ENCODE peak calls at places on chromosomes 3 and 15, in four cellular contexts. B, Q, Z and E are unnamed samples.

GRCh38 chr3:89059201-89059600 is 48.2 kb upstream of the EPHA3 start:
- DNase-seq in B (no peak), Q (no peak), Z (no peak), E (no peak)

GRCh38 chr3:50316657-50317242 is 5.8 kb downstream of the HYAL2 start:
- DNase-seq in B (peak; percentile 95), Q (peak; percentile 41), Z (peak; percentile 95), E (no peak)

GRCh38 chr3:186785517-186786018 is 2.2 kb downstream of the EIF4A2 start:
- DNase-seq in B (no peak), Q (no peak), Z (no peak), E (no peak)

GRCh38 chr15:44028349-44028748 is 166.7 kb downstream of the FRMD5 start:
- DNase-seq in B (no peak), Q (peak; percentile 55), Z (no peak), E (no peak)

GRCh38 chr15:67468431-67468830 is 52.5 kb upstream of the C15orf61 start:
- DNase-seq in B (no peak), Q (no peak), Z (no peak), E (no peak)

GRCh38 chr3:49804141-49805041 is 1.3 kb downstream of the INKA1 start:
- DNase-seq in B (no peak), Q (peak; percentile 54), Z (no peak), E (no peak)

GRCh38 chr3:40313975-40314860 is 4.7 kb downstream of the EIF1B start:
- DNase-seq in B (no peak), Q (peak; percentile 2), Z (no peak), E (no peak)

GRCh38 chr15:55343168-55343567 is 24.1 kb downstream of the PIGB start:
- DNase-seq in B (no peak), Q (peak; percentile 49), Z (no peak), E (peak; percentile 70)

GRCh38 chr3:61947456-61947855 is 386.1 kb downstream of the PTPRG start:
- DNase-seq in B (no peak), Q (no peak), Z (no peak), E (no peak)

GRCh38 chr3:24137958-24138875 is 193.1 kb downstream of the NR1D2 start:
- DNase-seq in B (no peak), Q (no peak), Z (no peak), E (no peak)

GRCh38 chr3:126530171-126531050 is 6.5 kb downstream of the CHST13 start:
- DNase-seq in B (no peak), Q (no peak), Z (peak; percentile 91), E (no peak)

GRCh38 chr15:47718474-47719440 is 1.5 kb downstream of the SEMA6D start:
- DNase-seq in B (no peak), Q (peak; percentile 62), Z (peak; percentile 69), E (no peak)

GRCh38 chr3:141646760-141647561 is 91.1 kb upstream of the RNF7 start:
- DNase-seq in B (no peak), Q (peak; percentile 58), Z (no peak), E (peak; percentile 74)

GRCh38 chr15:70505411-70505919 is 257.9 kb downstream of the UACA start:
- DNase-seq in B (peak; percentile 88), Q (peak; percentile 59), Z (no peak), E (peak; percentile 68)

GRCh38 chr15:89926158-89926557 is 13.4 kb upstream of the ARPIN start:
- DNase-seq in B (no peak), Q (no peak), Z (no peak), E (no peak)

GRCh38 chr3:104575631-104576030 is 791.1 kb upstream of the ALCAM start:
- DNase-seq in B (no peak), Q (no peak), Z (no peak), E (peak; percentile 46)

GRCh38 chr3:104582092-104582491 is 784.6 kb upstream of the ALCAM start:
- DNase-seq in B (no peak), Q (no peak), Z (no peak), E (no peak)

GRCh38 chr3:104578558-104578957 is 788.2 kb upstream of the ALCAM start:
- DNase-seq in B (no peak), Q (no peak), Z (no peak), E (no peak)
- H3K9me3 ChIP-seq in B (peaks cover 8% of the 10 kb centered on the region), Q (peaks cover 8% of the 10 kb centered on the region), Z (peaks cover 38% of the 10 kb centered on the region), E (peaks cover 2% of the 10 kb centered on the region)

GRCh38 chr15:79914728-79915127 is 17.9 kb upstream of the MTHFS start:
- DNase-seq in B (no peak), Q (no peak), Z (no peak), E (no peak)
- H3K9me3 ChIP-seq in B (peaks cover 11% of the 10 kb centered on the region), Q (no peaks in the 10 kb centered on the region), Z (peaks cover 70% of the 10 kb centered on the region), E (peaks cover 15% of the 10 kb centered on the region)

GRCh38 chr3:176512037-176512436 is 685.2 kb downstream of the TBL1XR1 start:
- DNase-seq in B (no peak), Q (no peak), Z (no peak), E (no peak)

GRCh38 chr3:176505878-176506621 is 691.2 kb downstream of the TBL1XR1 start:
- DNase-seq in B (no peak), Q (no peak), Z (no peak), E (no peak)

GRCh38 chr3:176513604-176514003 is 683.7 kb downstream of the TBL1XR1 start:
- DNase-seq in B (no peak), Q (no peak), Z (no peak), E (peak; percentile 15)

GRCh38 chr3:176514297-176514696 is 683.0 kb downstream of the TBL1XR1 start:
- DNase-seq in B (no peak), Q (peak; percentile 73), Z (no peak), E (peak; percentile 63)

DNA sequence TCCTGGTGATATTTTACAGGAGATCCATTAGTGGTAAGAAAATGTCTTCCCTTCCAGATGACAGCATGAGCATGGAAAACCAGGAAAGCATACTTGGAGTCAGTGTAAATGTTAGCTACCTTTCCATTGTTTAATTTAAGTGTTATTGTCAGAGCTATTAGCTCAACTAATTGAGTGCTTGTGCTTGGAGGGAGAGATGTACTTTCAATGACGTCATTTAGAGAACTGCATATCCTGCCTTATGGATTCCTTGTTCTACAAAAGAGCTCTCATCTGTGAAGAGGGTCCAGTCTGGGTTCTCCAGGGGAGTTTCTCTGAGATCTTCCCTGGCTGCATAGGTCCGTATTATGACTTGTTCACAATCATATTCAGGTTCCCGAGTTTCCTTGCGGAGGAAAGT is 687.2 kb downstream of the TBL1XR1 start:
- DNase-seq in B (no peak), Q (no peak), Z (no peak), E (no peak)
- H3K9me3 ChIP-seq in B (no peaks in the 10 kb centered on the region), Q (no peaks in the 10 kb centered on the region), Z (peaks cover 58% of the 10 kb centered on the region), E (no peaks in the 10 kb centered on the region)

DNA sequence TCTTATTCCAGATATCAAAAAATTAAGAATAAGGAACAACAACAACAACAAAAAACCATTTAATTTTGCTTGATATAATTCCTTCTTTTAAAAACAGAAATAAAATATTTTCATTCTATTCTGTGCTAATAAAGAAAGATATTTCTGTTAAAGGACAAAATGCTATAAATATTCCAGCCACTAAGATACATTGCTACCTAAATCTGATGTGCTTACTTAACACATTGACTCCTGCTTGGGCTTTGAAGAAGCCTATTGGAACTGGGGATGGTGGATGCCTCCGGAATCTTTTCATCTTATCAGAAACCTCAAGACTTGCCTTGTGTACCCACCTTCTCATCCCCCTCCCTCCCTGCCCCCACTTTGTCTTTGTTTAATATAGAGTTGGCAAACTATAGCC is 320.2 kb downstream of the MEX3B start:
- DNase-seq in B (no peak), Q (no peak), Z (no peak), E (no peak)
- H3K9me3 ChIP-seq in B (no peaks in the 10 kb centered on the region), Q (no peaks in the 10 kb centered on the region), Z (no peaks in the 10 kb centered on the region), E (no peaks in the 10 kb centered on the region)